ENCODE peak calls at places on chromosomes 11 and 22, in five cellular contexts. One of them, this sample, is unnamed.

GRCh38 chr11:125916683-125917337 is 12.5 kb downstream of the DDX25 start:
- DNase-seq in H9: no peak
- DNase-seq in IMR-90: no peak
- DNase-seq in H1: no peak
- DNase-seq in neuronal stem cell: no peak
- DNase-seq in this sample: no peak

GRCh38 chr11:68692881-68693483 is 8.6 kb downstream of the GAL start:
- DNase-seq in H9: peak; percentile 28
- DNase-seq in IMR-90: no peak
- DNase-seq in H1: no peak
- DNase-seq in neuronal stem cell: no peak
- DNase-seq in this sample: peak; percentile 49

GRCh38 chr11:109521571-109522086 is 99.6 kb downstream of the C11orf87 start:
- DNase-seq in H9: no peak
- DNase-seq in IMR-90: no peak
- DNase-seq in H1: no peak
- DNase-seq in neuronal stem cell: no peak
- DNase-seq in this sample: no peak

GRCh38 chr11:110032257-110032656 is 60.9 kb upstream of the ZC3H12C start:
- DNase-seq in H9: no peak
- DNase-seq in IMR-90: no peak
- DNase-seq in H1: no peak
- DNase-seq in neuronal stem cell: peak; percentile 18
- DNase-seq in this sample: no peak

GRCh38 chr11:2533642-2534115 is 88.9 kb downstream of the KCNQ1 start:
- DNase-seq in H9: peak; percentile 88
- DNase-seq in IMR-90: peak; percentile 91
- DNase-seq in H1: peak; percentile 77
- DNase-seq in neuronal stem cell: peak; percentile 80
- DNase-seq in this sample: peak; percentile 97

GRCh38 chr11:28009383-28009782 is 98.6 kb downstream of the KIF18A start:
- DNase-seq in H9: no peak
- DNase-seq in IMR-90: peak; percentile 82
- DNase-seq in H1: no peak
- DNase-seq in neuronal stem cell: no peak
- DNase-seq in this sample: no peak

GRCh38 chr22:29205598-29206371 is at the start of gene EMID1:
- DNase-seq in H9: peak; percentile 62
- DNase-seq in IMR-90: peak; percentile 9
- DNase-seq in H1: no peak
- DNase-seq in neuronal stem cell: peak; percentile 46
- DNase-seq in this sample: peak; percentile 37

GRCh38 chr22:19147193-19147780 is 2.8 kb downstream of the GSC2 start:
- DNase-seq in H9: no peak
- DNase-seq in IMR-90: no peak
- DNase-seq in H1: no peak
- DNase-seq in neuronal stem cell: no peak
- DNase-seq in this sample: peak; percentile 49

GRCh38 chr11:125088123-125088522 is 23.3 kb downstream of the TMEM218 start:
- DNase-seq in H9: no peak
- DNase-seq in IMR-90: no peak
- DNase-seq in H1: no peak
- DNase-seq in neuronal stem cell: no peak
- DNase-seq in this sample: no peak

GRCh38 chr11:17770048-17770652 is 35.6 kb downstream of the KCNC1 start:
- DNase-seq in H9: peak; percentile 55
- DNase-seq in IMR-90: no peak
- DNase-seq in H1: no peak
- DNase-seq in neuronal stem cell: no peak
- DNase-seq in this sample: peak; percentile 44

GRCh38 chr11:121365304-121365703 is 72.7 kb downstream of the SC5D start:
- DNase-seq in H9: no peak
- DNase-seq in IMR-90: no peak
- DNase-seq in H1: no peak
- DNase-seq in neuronal stem cell: no peak
- DNase-seq in this sample: no peak

GRCh38 chr11:121366970-121367369 is 74.4 kb downstream of the SC5D start:
- DNase-seq in H9: no peak
- DNase-seq in IMR-90: no peak
- DNase-seq in H1: no peak
- DNase-seq in neuronal stem cell: no peak
- DNase-seq in this sample: no peak

GRCh38 chr11:121367434-121367833 is 74.9 kb downstream of the SC5D start:
- DNase-seq in H9: no peak
- DNase-seq in IMR-90: peak; percentile 4
- DNase-seq in H1: no peak
- DNase-seq in neuronal stem cell: no peak
- DNase-seq in this sample: no peak

GRCh38 chr11:121368504-121368903 is 75.9 kb downstream of the SC5D start:
- DNase-seq in H9: no peak
- DNase-seq in IMR-90: no peak
- DNase-seq in H1: no peak
- DNase-seq in neuronal stem cell: no peak
- DNase-seq in this sample: no peak

GRCh38 chr11:121366038-121366437 is 73.5 kb downstream of the SC5D start:
- DNase-seq in H9: no peak
- DNase-seq in IMR-90: no peak
- DNase-seq in H1: no peak
- DNase-seq in neuronal stem cell: no peak
- DNase-seq in this sample: no peak
- H2BK15ac ChIP-seq in H9: no peak overlapping the region
- H2BK15ac ChIP-seq in IMR-90: no peak overlapping the region
- H2BK15ac ChIP-seq in H1: no peak overlapping the region
- H2BK15ac ChIP-seq in neuronal stem cell: no peak overlapping the region
- H2BK15ac ChIP-seq in this sample: no peak overlapping the region

GRCh38 chr11:95093548-95093947 is 3.9 kb downstream of the ENDOD1 start:
- DNase-seq in H9: no peak
- DNase-seq in IMR-90: no peak
- DNase-seq in H1: no peak
- DNase-seq in neuronal stem cell: no peak
- DNase-seq in this sample: peak; percentile 43
- H3K4me2 ChIP-seq in H9: no peak overlapping the region
- H3K4me2 ChIP-seq in IMR-90: no peak overlapping the region
- H3K4me2 ChIP-seq in H1: no peak overlapping the region
- H3K4me2 ChIP-seq in neuronal stem cell: no peak overlapping the region
- H3K4me2 ChIP-seq in this sample: no peak overlapping the region

GRCh38 chr22:21032843-21033688 is 705 bp upstream of the SLC7A4 start:
- DNase-seq in H9: no peak
- DNase-seq in IMR-90: no peak
- DNase-seq in H1: no peak
- DNase-seq in neuronal stem cell: peak; percentile 26
- DNase-seq in this sample: no peak

GRCh38 chr22:21033895-21034294 is 1.5 kb upstream of the SLC7A4 start:
- DNase-seq in H9: no peak
- DNase-seq in IMR-90: no peak
- DNase-seq in H1: no peak
- DNase-seq in neuronal stem cell: no peak
- DNase-seq in this sample: no peak

GRCh38 chr22:21030621-21031544 is 1.5 kb downstream of the SLC7A4 start:
- DNase-seq in H9: no peak
- DNase-seq in IMR-90: no peak
- DNase-seq in H1: no peak
- DNase-seq in neuronal stem cell: no peak
- DNase-seq in this sample: no peak

GRCh38 chr22:21031545-21032036 is 770 bp downstream of the SLC7A4 start:
- DNase-seq in H9: no peak
- DNase-seq in IMR-90: no peak
- DNase-seq in H1: no peak
- DNase-seq in neuronal stem cell: no peak
- DNase-seq in this sample: no peak

DNA sequence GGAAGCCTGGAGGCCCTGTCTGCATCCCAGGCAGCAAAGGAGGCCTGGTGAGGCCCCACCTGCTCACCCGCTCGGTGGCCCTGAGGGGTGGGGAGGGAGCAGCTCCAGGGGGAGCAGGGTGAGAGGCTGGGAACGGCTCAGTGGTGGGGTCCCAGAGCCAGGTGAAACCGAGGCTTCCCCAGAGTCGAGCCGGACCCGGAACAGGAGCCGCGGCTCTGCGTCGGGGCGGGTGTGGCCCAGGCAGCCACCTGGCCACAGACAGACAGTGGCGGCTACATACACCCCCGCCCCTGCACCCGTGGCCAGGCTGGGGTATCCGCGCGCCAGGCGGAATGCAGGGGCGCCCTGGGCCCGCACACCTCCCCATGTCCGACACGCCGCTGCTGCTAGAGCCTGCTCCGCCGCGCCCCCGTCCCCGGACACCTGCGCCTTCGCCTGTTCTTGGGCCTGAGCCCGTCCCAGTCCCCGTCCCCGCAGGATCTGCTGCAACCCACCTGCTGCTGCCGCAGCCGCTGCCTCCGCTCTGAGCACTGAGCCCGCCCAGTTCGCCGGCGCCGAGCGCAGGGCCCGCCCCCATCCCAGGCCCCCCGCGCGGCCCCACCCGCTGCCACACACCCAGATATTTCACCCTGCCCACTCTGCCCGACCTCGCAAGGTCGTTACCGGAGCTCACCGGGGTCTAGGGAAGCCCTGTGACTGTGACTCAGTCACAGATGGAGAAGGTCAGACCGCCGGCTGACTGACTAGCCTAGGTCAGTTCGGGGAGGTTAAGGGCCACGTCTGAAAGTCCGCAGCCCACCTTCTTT is at the start of gene SLC7A4:
- DNase-seq in H9: no peak
- DNase-seq in IMR-90: no peak
- DNase-seq in H1: no peak
- DNase-seq in neuronal stem cell: no peak
- DNase-seq in this sample: no peak
- H2BK15ac ChIP-seq in H9: no peak within 1 kb of the TSS
- H2BK15ac ChIP-seq in IMR-90: no peak within 1 kb of the TSS
- H2BK15ac ChIP-seq in H1: no peak within 1 kb of the TSS
- H2BK15ac ChIP-seq in neuronal stem cell: peak within 1 kb of the TSS; percentile 86
- H2BK15ac ChIP-seq in this sample: no peak within 1 kb of the TSS

GRCh38 chr11:73384531-73384870 is 8.3 kb downstream of the RELT start:
- DNase-seq in H9: no peak
- DNase-seq in IMR-90: no peak
- DNase-seq in H1: no peak
- DNase-seq in neuronal stem cell: no peak
- DNase-seq in this sample: no peak
- H3K4me2 ChIP-seq in H9: no peak overlapping the region
- H3K4me2 ChIP-seq in IMR-90: no peak overlapping the region
- H3K4me2 ChIP-seq in H1: no peak overlapping the region
- H3K4me2 ChIP-seq in neuronal stem cell: no peak overlapping the region
- H3K4me2 ChIP-seq in this sample: no peak overlapping the region

GRCh38 chr11:114154271-114155047 is 94.9 kb downstream of the ZBTB16 start:
- DNase-seq in H9: no peak
- DNase-seq in IMR-90: no peak
- DNase-seq in H1: no peak
- DNase-seq in neuronal stem cell: no peak
- DNase-seq in this sample: no peak
- H2BK15ac ChIP-seq in H9: no peak overlapping the region
- H2BK15ac ChIP-seq in IMR-90: no peak overlapping the region
- H2BK15ac ChIP-seq in H1: no peak overlapping the region
- H2BK15ac ChIP-seq in neuronal stem cell: no peak overlapping the region
- H2BK15ac ChIP-seq in this sample: no peak overlapping the region

GRCh38 chr22:50719814-50720300 is 18.1 kb upstream of the ACR start:
- DNase-seq in H9: no peak
- DNase-seq in IMR-90: no peak
- DNase-seq in H1: no peak
- DNase-seq in neuronal stem cell: no peak
- DNase-seq in this sample: no peak
- H3K4me2 ChIP-seq in H9: no peak overlapping the region
- H3K4me2 ChIP-seq in IMR-90: no peak overlapping the region
- H3K4me2 ChIP-seq in H1: peak overlapping the region; percentile 80
- H3K4me2 ChIP-seq in neuronal stem cell: peak overlapping the region; percentile 71
- H3K4me2 ChIP-seq in this sample: no peak overlapping the region

This sample was measured in mesendoderm.